ENCODE peak calls at places on chromosomes 2 and 18, in ten cellular contexts. I is smooth muscle cell of the brain vasculature; S is NCI-H774; D is NB4; B is substantia nigra; H is stimulated activated CD8-positive, alpha-beta memory T cell treated with anti-CD3 and anti-CD28 coated beads, Interleukin-4, amount 100 ng/mL, for 24 hours; K is T-helper 2 cell; F is stimulated activated CD4-positive, alpha-beta T cell treated with anti-CD3 and anti-CD28 coated beads, Interleukin-4, amount 100 ng/mL, for 1 hour; Z is GM23248; R is fibroblast of pulmonary artery. J is an unnamed sample.

GRCh38 chr2:231397011-231397927 is 1.8 kb downstream of the B3GNT7 start:
- DNase-seq in Z (no peak), S (no peak), H (no peak), D (no peak), F (peak), K (peak), I (no peak), B (no peak), R (no peak), J (no peak)

GRCh38 chr2:68769586-68770270 is 35.1 kb downstream of the ARHGAP25 start:
- DNase-seq in S (no peak), I (no peak), D (no peak), B (no peak), H (no peak), F (no peak), Z (no peak), K (peak), R (no peak), J (no peak)

GRCh38 chr2:112691761-112692370 is 29.0 kb upstream of the NT5DC4 start:
- DNase-seq in H (no peak), I (no peak), R (peak), F (no peak), D (no peak), B (no peak), Z (peak), S (no peak), K (no peak), J (no peak)

GRCh38 chr2:105875241-105875640 is 130.5 kb downstream of the NCK2 start:
- DNase-seq in H (no peak), R (no peak), Z (no peak), F (no peak), S (no peak), B (no peak), K (no peak), D (peak), I (no peak), J (no peak)

GRCh38 chr2:96117701-96118588 is 1.6 kb upstream of the ADRA2B start:
- DNase-seq in H (no peak), S (no peak), D (no peak), K (no peak), F (no peak), R (no peak), B (no peak), Z (no peak), I (no peak), J (no peak)

GRCh38 chr2:205293559-205293958 is 388.7 kb upstream of the NRP2 start:
- DNase-seq in R (no peak), Z (no peak), K (no peak), H (no peak), S (no peak), I (no peak), D (peak), B (no peak), F (no peak), J (no peak)

GRCh38 chr18:48777737-48778111 is 173.0 kb downstream of the SMAD7 start:
- DNase-seq in S (no peak), B (no peak), H (no peak), I (peak), Z (peak), F (no peak), D (peak), R (peak), K (no peak), J (no peak)

GRCh38 chr2:151241224-151241623 is 20.4 kb downstream of the RBM43 start:
- DNase-seq in S (no peak), F (no peak), Z (peak), K (no peak), B (no peak), D (no peak), I (no peak), R (peak), H (no peak), J (no peak)

GRCh38 chr2:38602136-38602731 is 494 bp downstream of the HNRNPLL start:
- DNase-seq in H (peak), R (no peak), K (peak), S (no peak), F (peak), Z (peak), B (peak), I (no peak), D (no peak), J (peak)

GRCh38 chr2:62586981-62587380 is 81.0 kb upstream of the TMEM17 start:
- DNase-seq in R (peak), Z (peak), S (no peak), B (no peak), I (no peak), K (peak), H (no peak), D (no peak), F (no peak), J (no peak)

GRCh38 chr18:79616651-79617518 is 62.7 kb upstream of the CTDP1 start:
- DNase-seq in D (no peak), K (no peak), B (no peak), Z (peak), R (peak), I (no peak), F (no peak), S (no peak), H (no peak), J (no peak)

GRCh38 chr2:46669996-46670793 is 190.8 kb downstream of the TMEM247 start:
- DNase-seq in I (no peak), H (no peak), Z (peak), D (no peak), B (no peak), R (peak), F (no peak), S (no peak), K (peak), J (no peak)

GRCh38 chr2:39504790-39505335 is 67.8 kb upstream of the MAP4K3 start:
- DNase-seq in R (peak), K (no peak), S (no peak), I (no peak), F (no peak), Z (peak), B (no peak), D (no peak), H (no peak), J (no peak)

GRCh38 chr18:24267878-24268277 is 129.0 kb downstream of the CABYR start:
- DNase-seq in I (no peak), H (no peak), F (no peak), S (no peak), R (no peak), D (peak), K (no peak), B (no peak), Z (no peak), J (no peak)

GRCh38 chr2:43217228-43218220 is 8.9 kb downstream of the ZFP36L2 start:
- DNase-seq in S (no peak), B (no peak), R (no peak), K (peak), F (no peak), D (peak), I (no peak), Z (peak), H (no peak), J (no peak)

GRCh38 chr2:9693138-9693520 is 62.3 kb upstream of the YWHAQ start:
- DNase-seq in I (no peak), S (no peak), Z (peak), H (no peak), F (no peak), D (no peak), B (peak), K (peak), R (peak), J (no peak)

GRCh38 chr2:108612153-108612513 is 77.9 kb downstream of the LIMS1 start:
- DNase-seq in K (peak), F (no peak), I (no peak), D (peak), B (no peak), R (peak), Z (no peak), S (no peak), H (no peak), J (peak)

GRCh38 chr2:1911811-1912210 is 167.5 kb upstream of the PXDN start:
- DNase-seq in Z (no peak), H (no peak), B (no peak), K (no peak), F (no peak), S (no peak), R (no peak), D (no peak), I (no peak), J (no peak)

GRCh38 chr2:75238670-75239330 is 39.5 kb upstream of the TACR1 start:
- DNase-seq in I (no peak), F (no peak), R (peak), D (no peak), H (no peak), B (no peak), Z (peak), S (no peak), K (peak), J (no peak)

GRCh38 chr2:11872247-11872947 is 126.0 kb downstream of the LPIN1 start:
- DNase-seq in F (no peak), Z (no peak), K (peak), B (no peak), R (peak), I (no peak), H (no peak), D (no peak), S (no peak), J (no peak)

GRCh38 chr2:157722580-157723234 is 94.0 kb upstream of the ACVR1C start:
- DNase-seq in K (peak), R (peak), H (no peak), D (no peak), S (no peak), B (no peak), Z (peak), F (no peak), I (no peak), J (no peak)

GRCh38 chr2:21194828-21195227 is 71.1 kb downstream of the TDRD15 start:
- DNase-seq in B (peak), S (no peak), I (no peak), Z (no peak), H (no peak), D (no peak), R (no peak), F (no peak), K (no peak), J (no peak)

GRCh38 chr2:69549421-69549820 is 94.1 kb downstream of the AAK1 start:
- DNase-seq in K (no peak), B (no peak), H (no peak), I (no peak), S (no peak), D (no peak), R (peak), Z (peak), F (no peak), J (no peak)

GRCh38 chr2:45992021-45992745 is 305.0 kb upstream of the EPAS1 start:
- DNase-seq in S (peak), B (no peak), I (no peak), Z (peak), D (no peak), K (no peak), H (no peak), R (peak), F (no peak), J (no peak)

GRCh38 chr2:36214682-36215081 is 140.9 kb upstream of the CRIM1 start:
- DNase-seq in K (no peak), B (no peak), Z (no peak), R (no peak), F (no peak), S (no peak), H (no peak), D (no peak), I (no peak), J (no peak)

GRCh38 chr18:7617738-7618422 is 50.8 kb downstream of the PTPRM start:
- DNase-seq in B (no peak), Z (peak), K (no peak), D (no peak), F (no peak), S (no peak), I (peak), R (peak), H (no peak), J (no peak)

GRCh38 chr18:73614812-73615211 is 532.8 kb downstream of the FBXO15 start:
- DNase-seq in H (no peak), D (no peak), R (peak), I (no peak), S (no peak), Z (peak), B (no peak), F (no peak), K (no peak), J (no peak)

GRCh38 chr18:36296591-36297418 is 708 bp upstream of the FHOD3 start:
- DNase-seq in I (peak), D (peak), F (no peak), R (peak), H (no peak), K (no peak), Z (peak), B (peak), S (peak), J (peak)

GRCh38 chr2:149313512-149313972 is 16.8 kb upstream of the LYPD6 start:
- DNase-seq in F (no peak), H (no peak), K (no peak), B (no peak), S (peak), D (peak), R (peak), I (no peak), Z (peak), J (no peak)

GRCh38 chr18:50659091-50660003 is 99.5 kb downstream of the MAPK4 start:
- DNase-seq in B (no peak), R (peak), Z (peak), K (no peak), S (no peak), D (peak), I (no peak), H (no peak), F (no peak), J (no peak)

GRCh38 chr2:65231892-65232477 is 4.4 kb downstream of the ACTR2 start:
- DNase-seq in H (no peak), Z (peak), R (peak), K (peak), D (peak), F (no peak), S (no peak), I (no peak), B (no peak), J (no peak)

GRCh38 chr18:3794537-3795348 is 344.8 kb downstream of the TGIF1 start:
- DNase-seq in H (no peak), R (peak), Z (peak), K (no peak), S (no peak), I (peak), B (no peak), F (no peak), D (no peak), J (no peak)

GRCh38 chr2:239022437-239023260 is 174.8 kb downstream of the TWIST2 start:
- DNase-seq in H (no peak), I (no peak), R (no peak), Z (peak), B (no peak), F (no peak), K (no peak), S (no peak), D (no peak), J (no peak)

GRCh38 chr18:46334200-46334553 is 230.0 kb downstream of the HAUS1 start:
- DNase-seq in R (no peak), K (no peak), D (no peak), F (no peak), Z (peak), B (no peak), S (no peak), H (no peak), I (no peak), J (no peak)

GRCh38 chr2:86525421-86526340 is 37.6 kb downstream of the CHMP3 start:
- DNase-seq in H (no peak), R (no peak), S (no peak), F (no peak), K (no peak), B (no peak), I (no peak), D (no peak), Z (no peak), J (no peak)

GRCh38 chr2:102604754-102605153 is 14.6 kb upstream of the SLC9A2 start:
- DNase-seq in F (no peak), I (no peak), Z (no peak), H (no peak), S (peak), K (peak), D (peak), R (no peak), B (no peak), J (no peak)